ENCODE peak calls at places on chromosomes 5 and 9, in nine cellular contexts. V, N, T, Q, I, R, Y, B and A are unnamed samples.

GRCh38 chr5:149205625-149206523 is 64.6 kb downstream of the ABLIM3 start:
- DNase-seq in V (no peak), N (no peak), T (no peak), Q (no peak), I (no peak), R (no peak), Y (no peak), B (peak), A (no peak)

GRCh38 chr5:67104859-67105258 is 91.7 kb downstream of the CD180 start:
- DNase-seq in V (no peak), N (no peak), T (no peak), Q (no peak), I (no peak), R (no peak), Y (no peak), B (no peak), A (no peak)

GRCh38 chr9:101246691-101247090 is 138.1 kb downstream of the BAAT start:
- DNase-seq in V (no peak), N (no peak), T (no peak), Q (no peak), I (no peak), R (no peak), Y (no peak), B (no peak), A (no peak)

GRCh38 chr5:91787718-91788117 is 404.6 kb upstream of the ARRDC3 start:
- DNase-seq in V (no peak), N (no peak), T (no peak), Q (no peak), I (no peak), R (no peak), Y (no peak), B (no peak), A (no peak)

GRCh38 chr5:72244862-72245371 is 75.1 kb downstream of the MRPS27 start:
- DNase-seq in V (no peak), N (peak), T (no peak), Q (peak), I (no peak), R (no peak), Y (peak), B (no peak), A (no peak)

GRCh38 chr9:34610434-34611206 is 1.3 kb downstream of the RPP25L start:
- DNase-seq in V (no peak), N (no peak), T (no peak), Q (no peak), I (no peak), R (no peak), Y (no peak), B (no peak), A (no peak)

GRCh38 chr5:170427672-170428236 is 38.6 kb upstream of the KCNMB1 start:
- DNase-seq in V (peak), N (no peak), T (no peak), Q (no peak), I (no peak), R (no peak), Y (no peak), B (peak), A (no peak)

GRCh38 chr9:103530934-103531333 is 535.8 kb downstream of the CYLC2 start:
- DNase-seq in V (no peak), N (no peak), T (no peak), Q (no peak), I (no peak), R (no peak), Y (no peak), B (no peak), A (no peak)

GRCh38 chr9:92970467-92970923 is 23.2 kb downstream of the FGD3 start:
- DNase-seq in V (no peak), N (peak), T (no peak), Q (no peak), I (no peak), R (no peak), Y (peak), B (no peak), A (no peak)

GRCh38 chr5:158957196-158957595 is 142.5 kb downstream of the EBF1 start:
- DNase-seq in V (no peak), N (no peak), T (no peak), Q (peak), I (no peak), R (no peak), Y (peak), B (no peak), A (no peak)

GRCh38 chr9:12681620-12682019 is 11.6 kb upstream of the TYRP1 start:
- DNase-seq in V (no peak), N (peak), T (no peak), Q (no peak), I (no peak), R (no peak), Y (no peak), B (no peak), A (no peak)

GRCh38 chr5:8770431-8770830 is 775.4 kb downstream of the SEMA5A start:
- DNase-seq in V (no peak), N (no peak), T (no peak), Q (no peak), I (no peak), R (no peak), Y (no peak), B (no peak), A (no peak)

GRCh38 chr5:152688561-152689274 is 283.6 kb upstream of the NMUR2 start:
- DNase-seq in V (no peak), N (peak), T (no peak), Q (no peak), I (no peak), R (no peak), Y (no peak), B (no peak), A (no peak)

GRCh38 chr9:81592890-81593271 is 96.5 kb downstream of the TLE1 start:
- DNase-seq in V (no peak), N (no peak), T (peak), Q (no peak), I (no peak), R (no peak), Y (no peak), B (peak), A (peak)

GRCh38 chr5:124628721-124629596 is 117.5 kb downstream of the ZNF608 start:
- DNase-seq in V (no peak), N (peak), T (no peak), Q (no peak), I (no peak), R (no peak), Y (peak), B (peak), A (no peak)

GRCh38 chr9:133771486-133772482 is 33.6 kb upstream of the SARDH start:
- DNase-seq in V (no peak), N (no peak), T (peak), Q (no peak), I (no peak), R (no peak), Y (peak), B (peak), A (peak)

GRCh38 chr9:36144322-36145206 is 8.0 kb downstream of the GLIPR2 start:
- DNase-seq in V (no peak), N (no peak), T (no peak), Q (peak), I (no peak), R (no peak), Y (no peak), B (no peak), A (no peak)

GRCh38 chr5:128674837-128675446 is 136.9 kb upstream of the FBN2 start:
- DNase-seq in V (no peak), N (peak), T (no peak), Q (peak), I (no peak), R (peak), Y (peak), B (peak), A (no peak)

GRCh38 chr9:14526504-14526903 is 166.7 kb downstream of the ZDHHC21 start:
- DNase-seq in V (no peak), N (no peak), T (no peak), Q (no peak), I (no peak), R (no peak), Y (no peak), B (no peak), A (no peak)

GRCh38 chr5:115859378-115859777 is 17.6 kb downstream of the AP3S1 start:
- DNase-seq in V (no peak), N (no peak), T (no peak), Q (no peak), I (no peak), R (no peak), Y (no peak), B (no peak), A (no peak)

GRCh38 chr9:26755476-26755875 is 137.1 kb downstream of the CAAP1 start:
- DNase-seq in V (no peak), N (no peak), T (no peak), Q (no peak), I (no peak), R (no peak), Y (no peak), B (no peak), A (no peak)

GRCh38 chr5:138743506-138743905 is 9.7 kb upstream of the CTNNA1 start:
- DNase-seq in V (no peak), N (no peak), T (no peak), Q (no peak), I (no peak), R (no peak), Y (peak), B (no peak), A (no peak)

GRCh38 chr5:148186248-148187003 is 16.4 kb upstream of the SPINK6 start:
- DNase-seq in V (no peak), N (no peak), T (no peak), Q (peak), I (no peak), R (no peak), Y (no peak), B (no peak), A (no peak)

GRCh38 chr9:106613250-106613737 is 249.7 kb upstream of the ZNF462 start:
- DNase-seq in V (peak), N (no peak), T (peak), Q (peak), I (no peak), R (no peak), Y (no peak), B (no peak), A (peak)

GRCh38 chr5:94153736-94154450 is 412.5 kb upstream of the POU5F2 start:
- DNase-seq in V (no peak), N (peak), T (no peak), Q (no peak), I (no peak), R (no peak), Y (no peak), B (peak), A (no peak)

GRCh38 chr5:138900281-138900965 is 25.3 kb upstream of the LRRTM2 start:
- DNase-seq in V (no peak), N (no peak), T (no peak), Q (no peak), I (no peak), R (no peak), Y (no peak), B (no peak), A (no peak)